ENCODE peak calls at places on chromosome 10, in four cellular contexts. Z is suprapubic skin, Y is cardiac muscle cell, A is fibroblast of the aortic adventitia. X is an unnamed sample.

GRCh38 chr10:113961261-113961938 is 82.3 kb upstream of the ADRB1 start:
- DNase-seq in Z (no peak), Y (no peak), A (no peak), X (no peak)

GRCh38 chr10:59907918-59908807 is 1.8 kb upstream of the CCDC6 start:
- DNase-seq in Z (no peak), Y (peak; percentile 66), A (peak; percentile 91), X (peak; percentile 73)

GRCh38 chr10:60203993-60204618 is 185.6 kb downstream of the ANK3 start:
- DNase-seq in Z (no peak), Y (peak; percentile 59), A (peak; percentile 75), X (no peak)

GRCh38 chr10:104406715-104407517 is 53.3 kb downstream of the CFAP58 start:
- DNase-seq in Z (no peak), Y (peak; percentile 45), A (peak; percentile 77), X (peak; percentile 21)

GRCh38 chr10:22103701-22104100 is 100.2 kb upstream of the DNAJC1 start:
- DNase-seq in Z (no peak), Y (no peak), A (peak; percentile 7), X (no peak)

GRCh38 chr10:104330168-104331117 is 7.8 kb downstream of the ITPRIP start:
- DNase-seq in Z (peak; percentile 83), Y (peak; percentile 71), A (peak; percentile 99), X (peak; percentile 88)

GRCh38 chr10:126109893-126110292 is 213.5 kb downstream of the FANK1 start:
- DNase-seq in Z (no peak), Y (no peak), A (no peak), X (no peak)

GRCh38 chr10:33067481-33067880 is 109.5 kb upstream of the ITGB1 start:
- DNase-seq in Z (no peak), Y (no peak), A (peak; percentile 52), X (no peak)

GRCh38 chr10:85105614-85106013 is 777.2 kb downstream of the CCSER2 start:
- DNase-seq in Z (no peak), Y (peak; percentile 25), A (no peak), X (no peak)

GRCh38 chr10:131444286-131444685 is 132.8 kb upstream of the TCERG1L start:
- DNase-seq in Z (no peak), Y (no peak), A (no peak), X (no peak)

GRCh38 chr10:24962998-24963397 is 10.6 kb upstream of the PRTFDC1 start:
- DNase-seq in Z (no peak), Y (no peak), A (no peak), X (no peak)

GRCh38 chr10:50874723-50875122 is 10.7 kb downstream of the A1CF start:
- DNase-seq in Z (no peak), Y (no peak), A (no peak), X (no peak)

GRCh38 chr10:7084255-7085005 is 326.4 kb downstream of the SFMBT2 start:
- DNase-seq in Z (no peak), Y (peak; percentile 33), A (no peak), X (no peak)

GRCh38 chr10:24811906-24812305 is 88.2 kb upstream of the ARHGAP21 start:
- DNase-seq in Z (no peak), Y (no peak), A (no peak), X (no peak)

DNA sequence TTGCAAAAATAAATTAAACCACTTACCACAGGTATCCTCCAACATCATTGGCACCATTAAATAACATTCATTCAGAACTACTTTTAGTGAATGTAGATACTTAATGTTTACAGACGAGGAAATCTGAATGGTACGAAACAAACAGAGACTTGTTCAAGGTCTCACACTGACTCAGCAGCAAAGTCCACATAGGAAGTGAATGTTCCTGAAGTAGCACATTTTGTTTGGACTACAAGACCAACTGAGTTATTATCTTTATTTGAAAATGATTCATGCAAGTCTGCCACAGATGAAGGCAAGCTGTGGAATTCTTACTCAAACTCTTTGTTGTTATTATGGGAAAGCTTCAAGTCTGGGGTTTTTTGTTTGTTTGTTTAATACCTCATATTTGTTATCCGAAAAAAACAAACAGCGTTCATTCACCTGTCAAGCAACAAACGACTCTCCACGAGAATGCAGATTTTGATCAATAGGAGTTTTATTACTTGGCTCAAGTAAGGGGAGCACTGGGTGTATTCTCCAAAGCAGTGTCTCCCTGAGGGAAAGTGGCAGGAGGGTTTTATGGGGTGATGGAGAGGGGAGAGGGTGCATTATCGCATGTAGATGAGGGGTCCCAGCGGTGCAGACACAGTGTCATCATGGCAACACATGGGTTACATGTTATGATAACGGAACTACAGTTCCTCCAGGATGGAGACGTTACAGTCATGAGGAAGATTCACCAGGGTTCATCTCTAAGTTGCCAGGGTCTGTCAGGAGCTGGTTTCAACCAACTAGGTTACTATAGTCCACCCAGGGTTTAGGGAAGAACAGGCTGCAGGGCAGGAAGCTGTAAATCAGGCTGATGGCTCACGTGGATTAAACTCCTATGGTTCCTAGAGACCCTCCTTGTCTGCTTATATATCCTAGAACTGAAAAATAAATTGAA is 147.7 kb upstream of the AKR1E2 start:
- DNase-seq in Z (no peak), Y (no peak), A (peak; percentile 90), X (no peak)
- H3K4me3 ChIP-seq in Z (no peak overlapping the region), Y (no peak overlapping the region), A (peak overlapping the region; percentile 31), X (no peak overlapping the region)

GRCh38 chr10:129334326-129334725 is 132.7 kb upstream of the MGMT start:
- DNase-seq in Z (no peak), Y (no peak), A (no peak), X (no peak)

GRCh38 chr10:129335942-129336341 is 131.1 kb upstream of the MGMT start:
- DNase-seq in Z (no peak), Y (no peak), A (no peak), X (no peak)

GRCh38 chr10:129335396-129335795 is 131.6 kb upstream of the MGMT start:
- DNase-seq in Z (no peak), Y (no peak), A (no peak), X (no peak)

GRCh38 chr10:129329375-129330040 is 137.5 kb upstream of the MGMT start:
- DNase-seq in Z (no peak), Y (no peak), A (no peak), X (no peak)

DNA sequence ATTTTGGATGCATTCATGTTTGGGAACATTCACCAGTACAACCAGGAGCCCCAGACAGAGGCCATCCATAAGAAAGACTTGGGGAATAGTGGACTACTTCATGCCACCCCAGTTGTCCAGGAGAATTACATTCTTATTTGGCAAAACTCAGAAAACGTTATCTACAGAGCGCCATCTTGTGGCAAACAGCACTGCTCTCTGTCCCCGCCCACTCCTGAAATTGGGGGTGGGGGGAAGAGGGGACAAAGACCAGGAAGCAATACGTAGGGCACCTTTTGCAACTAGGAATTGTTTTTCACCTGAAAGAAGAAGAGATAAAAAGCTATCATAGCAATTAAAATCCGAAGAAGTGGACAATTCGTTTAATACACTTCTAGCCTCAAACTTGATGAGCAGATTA is 134.6 kb upstream of the MGMT start:
- DNase-seq in Z (no peak), Y (peak; percentile 43), A (no peak), X (no peak)
- TF ChIP-seq CTCF in Z (no peak), Y (peak; percentile 65), A (no peak), X (no peak)

GRCh38 chr10:44929356-44930113 is 18.4 kb downstream of the TMEM72 start:
- DNase-seq in Z (peak; percentile 14), Y (no peak), A (no peak), X (no peak)

GRCh38 chr10:44925811-44926760 is 14.9 kb downstream of the TMEM72 start:
- DNase-seq in Z (peak; percentile 18), Y (no peak), A (no peak), X (no peak)

GRCh38 chr10:44930904-44931620 is 19.9 kb downstream of the TMEM72 start:
- DNase-seq in Z (no peak), Y (no peak), A (no peak), X (no peak)

GRCh38 chr10:44926771-44927751 is 15.9 kb downstream of the TMEM72 start:
- DNase-seq in Z (peak; percentile 43), Y (no peak), A (peak; percentile 50), X (no peak)

GRCh38 chr10:44928462-44928861 is 17.3 kb downstream of the TMEM72 start:
- DNase-seq in Z (peak; percentile 5), Y (no peak), A (no peak), X (no peak)
- H3K4me3 ChIP-seq in Z (no peak overlapping the region), Y (no peak overlapping the region), A (no peak overlapping the region), X (no peak overlapping the region)

GRCh38 chr10:102714621-102715455 is at the start of gene SFXN2:
- DNase-seq in Z (peak; percentile 80), Y (no peak), A (no peak), X (no peak)

GRCh38 chr10:102713814-102714620 is at the start of gene ARL3:
- DNase-seq in Z (peak; percentile 98), Y (peak; percentile 98), A (peak; percentile 96), X (peak; percentile 82)

GRCh38 chr10:102712089-102712488 is 2.1 kb downstream of the ARL3 start:
- DNase-seq in Z (no peak), Y (no peak), A (no peak), X (no peak)

GRCh38 chr10:102712843-102713242 is 1.4 kb downstream of the ARL3 start:
- DNase-seq in Z (no peak), Y (no peak), A (no peak), X (no peak)

DNA sequence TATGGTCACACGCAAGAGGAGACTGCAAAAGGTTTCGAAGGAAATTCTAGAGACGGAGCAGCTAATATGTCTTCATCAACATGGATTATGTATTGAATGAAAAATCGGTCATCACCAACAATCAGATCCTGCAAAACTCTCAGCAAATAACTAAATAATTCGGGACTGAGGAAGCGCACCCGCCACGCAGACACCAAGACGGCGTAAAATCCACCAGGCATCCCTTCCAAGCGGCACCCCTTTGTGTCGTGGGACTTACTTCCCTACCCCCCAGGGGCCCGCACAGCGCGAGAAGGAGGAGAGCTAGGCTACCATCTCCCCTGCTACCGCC is 749 bp downstream of the ARL3 start:
- DNase-seq in Z (no peak), Y (no peak), A (no peak), X (no peak)
- TF ChIP-seq CTCF in Z (no peak), Y (no peak), A (peak; percentile 66), X (no peak)

GRCh38 chr10:13703997-13704536 is 117.3 kb downstream of the PRPF18 start:
- DNase-seq in Z (no peak), Y (no peak), A (no peak), X (no peak)
- H3K4me3 ChIP-seq in Z (no peak overlapping the region), Y (no peak overlapping the region), A (no peak overlapping the region), X (peak overlapping the region; percentile 81)

GRCh38 chr10:11563936-11564335 is 47.5 kb downstream of the USP6NL start:
- DNase-seq in Z (no peak), Y (no peak), A (no peak), X (no peak)
- TF ChIP-seq CTCF in Z (no peak), Y (no peak), A (no peak), X (no peak)

GRCh38 chr10:3813986-3814831 is 29.2 kb upstream of the KLF6 start:
- DNase-seq in Z (no peak), Y (no peak), A (no peak), X (no peak)

GRCh38 chr10:3812141-3812540 is 27.1 kb upstream of the KLF6 start:
- DNase-seq in Z (no peak), Y (no peak), A (no peak), X (no peak)

GRCh38 chr10:3808689-3809199 is 23.7 kb upstream of the KLF6 start:
- DNase-seq in Z (no peak), Y (no peak), A (no peak), X (no peak)

GRCh38 chr10:3813267-3813666 is 28.3 kb upstream of the KLF6 start:
- DNase-seq in Z (no peak), Y (no peak), A (no peak), X (no peak)

GRCh38 chr10:3811331-3811870 is 26.4 kb upstream of the KLF6 start:
- DNase-seq in Z (no peak), Y (no peak), A (peak; percentile 71), X (no peak)
- H3K4me3 ChIP-seq in Z (no peak overlapping the region), Y (no peak overlapping the region), A (peak overlapping the region; percentile 41), X (peak overlapping the region; percentile 24)

X was measured in AG04449.